ENCODE peak calls at places on chromosome X, in ten cellular contexts. N is CD8-positive, alpha-beta T cell; J is fibroblast of mammary gland; R is endothelial cell of umbilical vein; M is endothelial cell; T is breast epithelium; Q is heart left ventricle; O is HFF-Myc; G is ovary; C is HepG2. E is an unnamed sample.

GRCh38 chrX:73262991-73263390 is 48.3 kb upstream of the NAP1L2 start:
- DNase-seq in N (no peak), J (peak; percentile 18), R (peak; percentile 0), M (no peak), T (no peak), Q (no peak), O (no peak), G (no peak), C (peak; percentile 7), E (no peak)

GRCh38 chrX:19190902-19191301 is 68.6 kb upstream of the ADGRG2 start:
- DNase-seq in N (no peak), J (no peak), R (no peak), M (no peak), T (no peak), Q (no peak), O (no peak), G (no peak), C (no peak), E (no peak)

GRCh38 chrX:96655947-96656623 is 28.6 kb upstream of the DIAPH2 start:
- DNase-seq in N (no peak), J (no peak), R (no peak), M (no peak), T (no peak), Q (no peak), O (no peak), G (no peak), C (no peak), E (no peak)

GRCh38 chrX:13295841-13296240 is 24.0 kb downstream of the ATXN3L start:
- DNase-seq in N (no peak), J (no peak), R (no peak), M (no peak), T (no peak), Q (no peak), O (no peak), G (no peak), C (no peak), E (no peak)

GRCh38 chrX:13167444-13168207 is 123.2 kb upstream of the FAM9C start:
- DNase-seq in N (no peak), J (peak; percentile 64), R (peak; percentile 79), M (no peak), T (no peak), Q (no peak), O (peak; percentile 21), G (no peak), C (no peak), E (no peak)

GRCh38 chrX:2325076-2325784 is 175.5 kb downstream of the DHRSX start:
- DNase-seq in N (peak; percentile 58), J (peak; percentile 92), R (peak; percentile 55), M (no peak), T (peak; percentile 56), Q (peak; percentile 91), O (no peak), G (peak; percentile 87), C (no peak), E (peak; percentile 70)

GRCh38 chrX:43655961-43656494 is at the start of gene MAOA:
- DNase-seq in N (peak; percentile 54), J (peak; percentile 51), R (peak; percentile 59), M (peak; percentile 12), T (peak; percentile 54), Q (peak; percentile 78), O (no peak), G (peak; percentile 80), C (peak; percentile 18), E (peak; percentile 14)

GRCh38 chrX:75522565-75523411 is at the start of gene ZDHHC15:
- DNase-seq in N (peak; percentile 63), J (peak; percentile 8), R (peak; percentile 0), M (peak; percentile 63), T (peak; percentile 57), Q (peak; percentile 72), O (no peak), G (peak; percentile 76), C (no peak), E (peak; percentile 58)

GRCh38 chrX:94053575-94053974 is 379.6 kb downstream of the FAM133A start:
- DNase-seq in N (no peak), J (no peak), R (no peak), M (no peak), T (no peak), Q (no peak), O (no peak), G (no peak), C (no peak), E (no peak)

GRCh38 chrX:115428011-115428410 is 133.0 kb upstream of the PLS3 start:
- DNase-seq in N (no peak), J (no peak), R (no peak), M (no peak), T (no peak), Q (no peak), O (no peak), G (no peak), C (no peak), E (no peak)

DNA sequence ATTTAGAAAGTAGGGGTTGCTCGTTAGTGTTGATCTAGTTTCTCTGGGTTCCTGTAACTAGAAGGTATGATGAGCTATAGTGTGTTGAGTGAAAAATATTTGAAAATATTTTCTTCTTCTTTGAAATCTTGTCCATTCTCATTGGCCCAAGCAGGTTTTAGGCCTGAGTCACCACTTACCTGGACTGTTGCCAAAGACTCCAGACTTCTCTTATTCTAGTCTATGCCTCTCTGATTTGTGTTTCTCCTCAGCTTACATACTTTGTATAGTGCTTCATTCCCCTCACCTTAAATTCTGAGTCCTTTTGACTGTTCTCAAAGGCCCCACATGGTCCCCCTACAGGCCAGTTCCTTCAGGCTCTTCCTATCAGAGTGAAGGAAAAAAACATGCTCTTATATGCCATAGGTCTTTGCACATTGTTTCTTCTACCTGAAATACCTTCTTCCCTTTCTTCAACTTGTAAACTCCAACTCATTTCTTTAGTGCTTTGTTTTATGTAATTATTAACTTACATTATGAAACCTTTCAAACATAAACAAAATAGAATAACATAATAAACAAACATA is 258.2 kb downstream of the PPP1R2C start:
- DNase-seq in N (no peak), J (peak; percentile 66), R (peak; percentile 4), M (no peak), T (no peak), Q (no peak), O (peak; percentile 9), G (no peak), C (no peak), E (no peak)
- TF ChIP-seq CTCF in N (no peak), J (peak; percentile 19), R (no peak), M (no peak), T (no peak), Q (no peak), O (peak; percentile 11), G (no peak), C (no peak), E (no peak)

DNA sequence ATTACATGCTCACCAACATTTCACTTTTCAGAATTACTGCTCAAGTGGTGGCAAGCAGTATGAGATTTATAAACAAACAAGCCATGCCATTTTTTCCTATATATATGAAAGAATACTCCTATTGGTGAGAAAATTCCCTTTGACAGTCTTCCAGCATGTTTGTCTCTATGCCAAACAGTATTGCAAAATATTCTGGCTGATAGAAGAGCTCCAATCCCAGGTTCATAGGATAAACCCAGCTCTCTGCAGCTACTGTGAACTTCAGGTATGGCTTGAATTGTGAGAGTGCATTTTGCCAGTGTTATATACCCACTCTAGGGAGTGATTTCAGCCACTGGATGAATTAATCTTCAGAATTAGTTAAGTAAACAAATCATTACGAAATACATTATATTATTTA is 108.8 kb downstream of the MAGEC2 start:
- DNase-seq in N (no peak), J (no peak), R (no peak), M (no peak), T (no peak), Q (no peak), O (no peak), G (no peak), C (no peak), E (no peak)
- TF ChIP-seq CTCF in N (no peak), J (no peak), R (no peak), M (no peak), T (no peak), Q (no peak), O (no peak), G (no peak), C (no peak), E (no peak)

DNA sequence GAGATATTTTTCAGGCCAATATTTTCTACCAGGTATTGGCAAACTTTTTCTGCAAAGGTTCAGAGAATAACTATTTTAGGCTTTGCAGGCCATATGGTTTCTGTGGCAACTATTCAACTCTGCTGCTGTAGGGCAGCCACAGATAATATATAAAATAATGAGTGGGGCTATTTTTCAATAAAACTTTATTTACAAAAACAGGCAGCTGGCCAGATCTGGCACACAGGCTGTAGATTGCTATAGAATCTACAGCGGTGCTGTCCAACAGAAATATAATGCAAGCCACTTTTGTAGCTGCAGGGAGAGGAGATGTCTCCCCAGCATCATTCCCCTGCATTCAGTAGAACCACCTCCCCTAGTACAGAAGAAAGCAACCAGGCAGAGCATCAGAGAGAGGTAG is 97.6 kb upstream of the BCOR start:
- DNase-seq in N (no peak), J (no peak), R (no peak), M (no peak), T (no peak), Q (no peak), O (no peak), G (no peak), C (no peak), E (no peak)
- TF ChIP-seq CTCF in N (no peak), J (no peak), R (no peak), M (no peak), T (no peak), Q (no peak), O (no peak), G (no peak), C (no peak), E (no peak)

GRCh38 chrX:109472939-109473713 is 8.8 kb downstream of the GUCY2F start:
- DNase-seq in N (no peak), J (peak; percentile 64), R (peak; percentile 77), M (peak; percentile 33), T (no peak), Q (no peak), O (no peak), G (no peak), C (peak; percentile 42), E (peak; percentile 60)
- TF ChIP-seq CTCF in N (no peak), J (peak; percentile 22), R (no peak), M (no peak), T (no peak), Q (no peak), O (no peak), G (no peak), C (peak; percentile 48), E (peak; percentile 59)

GRCh38 chrX:46547857-46548256 is 2.6 kb upstream of the ZNF674 start:
- DNase-seq in N (no peak), J (peak; percentile 78), R (peak; percentile 66), M (no peak), T (no peak), Q (no peak), O (peak; percentile 10), G (no peak), C (peak; percentile 27), E (no peak)

GRCh38 chrX:46549914-46550313 is 4.7 kb upstream of the ZNF674 start:
- DNase-seq in N (no peak), J (no peak), R (no peak), M (no peak), T (no peak), Q (no peak), O (no peak), G (no peak), C (no peak), E (no peak)

GRCh38 chrX:46543441-46543840 is 1.8 kb downstream of the ZNF674 start:
- DNase-seq in N (no peak), J (no peak), R (no peak), M (no peak), T (no peak), Q (no peak), O (no peak), G (no peak), C (no peak), E (no peak)

GRCh38 chrX:46545111-46546005 is at the start of gene ZNF674:
- DNase-seq in N (peak; percentile 93), J (peak; percentile 91), R (peak; percentile 91), M (peak; percentile 86), T (peak; percentile 87), Q (peak; percentile 95), O (peak; percentile 72), G (peak; percentile 93), C (peak; percentile 84), E (peak; percentile 91)
- TF ChIP-seq CTCF in N (no peak), J (no peak), R (peak; percentile 13), M (no peak), T (peak; percentile 51), Q (peak; percentile 20), O (peak; percentile 19), G (peak; percentile 51), C (peak; percentile 83), E (no peak)

E was measured in nephron progenitor cell.